ENCODE peak calls at places on chromosomes 1 and 21, in six cellular contexts. U is RWPE1, O is ovary, V is endothelial cell, J is AG09319, Q is Calu3. N is an unnamed sample.

GRCh38 chr1:101236546-101237228 is at the start of gene S1PR1:
- DNase-seq in U (peak), O (peak), V (peak), J (no peak), Q (no peak), N (no peak)

GRCh38 chr1:98660941-98661543 is 479 bp upstream of the SNX7 start:
- DNase-seq in U (no peak), O (no peak), V (no peak), J (no peak), Q (no peak), N (no peak)

GRCh38 chr1:89815611-89816010 is 5.2 kb upstream of the LRRC8D start:
- DNase-seq in U (no peak), O (no peak), V (no peak), J (no peak), Q (no peak), N (no peak)

GRCh38 chr1:17429183-17429582 is 10.3 kb downstream of the RCC2 start:
- DNase-seq in U (no peak), O (no peak), V (no peak), J (no peak), Q (no peak), N (no peak)

GRCh38 chr1:164823486-164824279 is 264.7 kb downstream of the PBX1 start:
- DNase-seq in U (no peak), O (no peak), V (no peak), J (peak), Q (no peak), N (no peak)

GRCh38 chr1:184315254-184315653 is 71.6 kb upstream of the C1orf21 start:
- DNase-seq in U (no peak), O (no peak), V (no peak), J (peak), Q (no peak), N (no peak)

GRCh38 chr1:111369177-111369576 is 58.4 kb downstream of the OVGP1 start:
- DNase-seq in U (no peak), O (no peak), V (no peak), J (no peak), Q (no peak), N (no peak)

GRCh38 chr1:116201921-116202320 is 90.7 kb downstream of the MAB21L3 start:
- DNase-seq in U (no peak), O (no peak), V (no peak), J (no peak), Q (no peak), N (no peak)

GRCh38 chr1:207810173-207810572 is 58.3 kb downstream of the CD46 start:
- DNase-seq in U (no peak), O (no peak), V (no peak), J (no peak), Q (no peak), N (no peak)

GRCh38 chr1:40703316-40703715 is 11.8 kb downstream of the NFYC start:
- DNase-seq in U (no peak), O (no peak), V (no peak), J (no peak), Q (no peak), N (no peak)

GRCh38 chr21:25500598-25500997 is 106.7 kb downstream of the MRPL39 start:
- DNase-seq in U (no peak), O (no peak), V (no peak), J (no peak), Q (no peak), N (no peak)

GRCh38 chr1:166937962-166938361 is 37.4 kb downstream of the ILDR2 start:
- DNase-seq in U (no peak), O (no peak), V (no peak), J (no peak), Q (no peak), N (no peak)

GRCh38 chr1:184836081-184836480 is 81.4 kb upstream of the EDEM3 start:
- DNase-seq in U (no peak), O (no peak), V (no peak), J (no peak), Q (no peak), N (no peak)

GRCh38 chr1:165854101-165854845 is 26.9 kb downstream of the UCK2 start:
- DNase-seq in U (no peak), O (no peak), V (no peak), J (peak), Q (peak), N (no peak)

GRCh38 chr1:37723390-37724078 is 31.2 kb downstream of the CDCA8 start:
- DNase-seq in U (no peak), O (no peak), V (no peak), J (no peak), Q (no peak), N (no peak)

GRCh38 chr21:35159881-35160280 is 110.8 kb upstream of the RUNX1 start:
- DNase-seq in U (peak), O (no peak), V (no peak), J (no peak), Q (no peak), N (no peak)

GRCh38 chr21:25733859-25734653 is 648 bp downstream of the ATP5PF start:
- DNase-seq in U (no peak), O (no peak), V (no peak), J (no peak), Q (peak), N (no peak)

GRCh38 chr1:31063636-31064035 is 1.9 kb downstream of the PUM1 start:
- DNase-seq in U (no peak), O (no peak), V (no peak), J (no peak), Q (no peak), N (no peak)

GRCh38 chr1:65959896-65960295 is 167.2 kb downstream of the PDE4B start:
- DNase-seq in U (no peak), O (no peak), V (no peak), J (no peak), Q (no peak), N (no peak)

GRCh38 chr1:181497870-181498269 is 14.6 kb downstream of the CACNA1E start:
- DNase-seq in U (no peak), O (no peak), V (no peak), J (no peak), Q (no peak), N (no peak)
- TF ChIP-seq CTCF in U (no peak), O (no peak), V (no peak), J (no peak), Q (no peak), N (no peak)

DNA sequence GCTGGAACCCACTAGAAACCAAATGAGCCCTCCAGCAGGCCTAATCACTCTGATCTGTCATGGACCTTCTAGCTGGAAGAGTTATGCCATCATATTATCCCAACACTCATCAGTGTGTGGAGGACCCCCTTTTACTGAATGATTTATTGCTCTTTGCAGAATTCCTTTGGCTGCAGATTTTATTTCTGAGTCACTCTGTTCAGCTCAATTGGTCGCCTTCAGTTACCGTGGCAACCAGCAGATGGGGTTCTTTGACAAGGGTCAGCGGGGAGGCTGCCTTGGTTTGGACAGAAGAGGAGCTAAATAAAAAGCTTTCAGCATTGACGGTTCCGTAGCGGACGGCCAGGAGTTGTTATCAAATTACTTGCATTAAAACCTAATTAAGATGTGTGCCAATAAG is 220.1 kb downstream of the SDCCAG8 start:
- DNase-seq in U (no peak), O (no peak), V (peak), J (no peak), Q (no peak), N (no peak)
- TF ChIP-seq CTCF in U (no peak), O (no peak), V (no peak), J (peak), Q (no peak), N (peak)

GRCh38 chr1:93433407-93433961 is 14.4 kb upstream of the FNBP1L start:
- DNase-seq in U (no peak), O (no peak), V (no peak), J (no peak), Q (peak), N (no peak)
- TF ChIP-seq CTCF in U (no peak), O (no peak), V (no peak), J (no peak), Q (peak), N (no peak)

GRCh38 chr1:12546771-12547585 is 71.0 kb downstream of the DHRS3 start:
- DNase-seq in U (no peak), O (peak), V (no peak), J (no peak), Q (no peak), N (no peak)
- TF ChIP-seq CTCF in U (no peak), O (no peak), V (no peak), J (no peak), Q (no peak), N (no peak)

GRCh38 chr1:203353486-203353885 is 2.6 kb upstream of the FMOD start:
- DNase-seq in U (no peak), O (no peak), V (no peak), J (no peak), Q (no peak), N (no peak)

GRCh38 chr1:203349166-203349565 is 1.8 kb downstream of the FMOD start:
- DNase-seq in U (no peak), O (no peak), V (no peak), J (no peak), Q (no peak), N (no peak)

GRCh38 chr1:203354246-203354645 is 3.3 kb upstream of the FMOD start:
- DNase-seq in U (no peak), O (no peak), V (no peak), J (peak), Q (no peak), N (no peak)

GRCh38 chr1:203349757-203350522 is 982 bp downstream of the FMOD start:
- DNase-seq in U (no peak), O (no peak), V (no peak), J (no peak), Q (no peak), N (no peak)

DNA sequence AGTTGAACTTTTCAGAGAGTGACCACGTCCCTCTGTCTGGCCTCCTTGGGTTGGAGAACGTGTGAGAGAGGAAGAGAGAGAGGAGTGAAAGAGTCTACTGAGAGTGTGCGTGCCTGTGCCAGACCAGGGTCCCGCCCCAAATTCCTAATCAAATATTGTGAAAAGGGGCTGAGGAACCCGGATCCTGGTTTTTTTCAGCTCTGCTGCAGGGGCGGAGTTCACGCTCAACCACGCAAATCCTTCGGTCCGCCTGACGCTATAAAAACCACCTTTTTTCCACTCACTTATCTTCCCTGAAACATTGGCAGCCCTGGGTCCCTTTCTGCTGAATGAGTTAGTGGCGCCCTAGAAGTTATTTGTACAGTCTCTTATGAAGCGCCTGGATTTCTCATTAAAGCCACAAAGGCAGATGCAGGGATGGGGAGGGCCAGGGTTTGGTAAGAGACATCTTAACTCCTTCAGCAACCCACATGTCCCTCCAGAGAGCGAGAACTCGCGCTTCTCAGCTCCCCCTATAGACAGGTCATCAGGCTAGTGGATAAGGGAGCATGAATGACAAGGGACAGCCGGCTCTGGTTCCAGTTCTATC is at the start of gene FMOD:
- DNase-seq in U (no peak), O (peak), V (no peak), J (peak), Q (peak), N (no peak)
- TF ChIP-seq CTCF in U (no peak), O (no peak), V (no peak), J (peak), Q (no peak), N (no peak)

N was measured in D721Med.